ENCODE peak calls at places on chromosomes 13 and 19, in four cellular contexts. One of them, this sample, is unnamed.

GRCh38 chr13:38979891-38980627 is 10.6 kb downstream of the STOML3 start:
- ATAC-seq in GM12878: no peak
- ATAC-seq in A549: no peak
- ATAC-seq in upper lobe of left lung: peak; percentile 39
- ATAC-seq in this sample: peak; percentile 84

GRCh38 chr13:108383676-108384075 is 114.2 kb downstream of the TNFSF13B start:
- ATAC-seq in upper lobe of left lung: no peak
- ATAC-seq in GM12878: no peak
- ATAC-seq in A549: no peak
- ATAC-seq in this sample: no peak

GRCh38 chr19:38718747-38719543 is 25.3 kb downstream of the CAPN12 start:
- ATAC-seq in upper lobe of left lung: peak; percentile 21
- ATAC-seq in A549: peak; percentile 52
- ATAC-seq in GM12878: no peak
- ATAC-seq in this sample: peak; percentile 60

GRCh38 chr13:96119921-96120320 is 30.0 kb downstream of the HS6ST3 start:
- ATAC-seq in A549: no peak
- ATAC-seq in upper lobe of left lung: no peak
- ATAC-seq in GM12878: no peak
- ATAC-seq in this sample: no peak

GRCh38 chr19:35038623-35039512 is 2.7 kb upstream of the HPN start:
- ATAC-seq in upper lobe of left lung: peak; percentile 11
- ATAC-seq in GM12878: peak; percentile 24
- ATAC-seq in A549: no peak
- ATAC-seq in this sample: no peak

GRCh38 chr13:71587778-71588177 is 279.2 kb downstream of the DACH1 start:
- ATAC-seq in upper lobe of left lung: no peak
- ATAC-seq in A549: no peak
- ATAC-seq in GM12878: no peak
- ATAC-seq in this sample: no peak

GRCh38 chr13:101757446-101758039 is 305.1 kb downstream of the ITGBL1 start:
- ATAC-seq in GM12878: peak; percentile 94
- ATAC-seq in A549: peak; percentile 82
- ATAC-seq in upper lobe of left lung: peak; percentile 69
- ATAC-seq in this sample: peak; percentile 62

GRCh38 chr13:51518847-51519246 is 65.4 kb upstream of the WDFY2 start:
- ATAC-seq in A549: peak; percentile 15
- ATAC-seq in GM12878: peak; percentile 23
- ATAC-seq in upper lobe of left lung: peak; percentile 56
- ATAC-seq in this sample: no peak

GRCh38 chr13:50575138-50575537 is 268.4 kb downstream of the DLEU7 start:
- ATAC-seq in A549: no peak
- ATAC-seq in upper lobe of left lung: no peak
- ATAC-seq in GM12878: no peak
- ATAC-seq in this sample: no peak

GRCh38 chr19:46637224-46637623 is 1.2 kb upstream of the GNG8 start:
- ATAC-seq in A549: no peak
- ATAC-seq in GM12878: no peak
- ATAC-seq in upper lobe of left lung: no peak
- ATAC-seq in this sample: no peak

GRCh38 chr13:33639158-33639557 is 178.8 kb upstream of the RFC3 start:
- ATAC-seq in A549: no peak
- ATAC-seq in upper lobe of left lung: peak; percentile 64
- ATAC-seq in GM12878: no peak
- ATAC-seq in this sample: peak; percentile 69

GRCh38 chr13:28679628-28680027 is 20.7 kb downstream of the POMP start:
- ATAC-seq in A549: peak; percentile 73
- ATAC-seq in upper lobe of left lung: no peak
- ATAC-seq in GM12878: peak; percentile 53
- ATAC-seq in this sample: no peak

GRCh38 chr13:113941571-113942191 is 32.2 kb downstream of the C13orf46 start:
- ATAC-seq in GM12878: no peak
- ATAC-seq in A549: no peak
- ATAC-seq in upper lobe of left lung: no peak
- ATAC-seq in this sample: no peak

GRCh38 chr13:44393391-44393790 is 19.8 kb downstream of the SERP2 start:
- ATAC-seq in A549: no peak
- ATAC-seq in GM12878: no peak
- ATAC-seq in upper lobe of left lung: no peak
- ATAC-seq in this sample: no peak

GRCh38 chr19:50933640-50934039 is 19.2 kb downstream of the KLK5 start:
- ATAC-seq in A549: peak; percentile 61
- ATAC-seq in GM12878: no peak
- ATAC-seq in upper lobe of left lung: no peak
- ATAC-seq in this sample: no peak

GRCh38 chr19:35717665-35718344 is at the start of gene KMT2B:
- ATAC-seq in A549: no peak
- ATAC-seq in GM12878: peak; percentile 58
- ATAC-seq in upper lobe of left lung: peak; percentile 84
- ATAC-seq in this sample: peak; percentile 86

GRCh38 chr13:113343692-113343968 is 20.3 kb downstream of the GRTP1 start:
- ATAC-seq in A549: no peak
- ATAC-seq in GM12878: no peak
- ATAC-seq in upper lobe of left lung: no peak
- ATAC-seq in this sample: no peak

GRCh38 chr13:19910336-19911072 is 47.1 kb upstream of the ZMYM5 start:
- ATAC-seq in GM12878: no peak
- ATAC-seq in A549: peak; percentile 53
- ATAC-seq in upper lobe of left lung: no peak
- ATAC-seq in this sample: no peak

GRCh38 chr13:50957620-50958019 is 48.0 kb downstream of the RNASEH2B start:
- ATAC-seq in upper lobe of left lung: no peak
- ATAC-seq in GM12878: no peak
- ATAC-seq in A549: no peak
- ATAC-seq in this sample: no peak

GRCh38 chr13:112575680-112576079 is 12.3 kb downstream of the TUBGCP3 start:
- ATAC-seq in upper lobe of left lung: no peak
- ATAC-seq in A549: no peak
- ATAC-seq in GM12878: peak; percentile 47
- ATAC-seq in this sample: peak; percentile 86

GRCh38 chr19:4278926-4279529 is at the start of gene SHD:
- ATAC-seq in upper lobe of left lung: no peak
- ATAC-seq in GM12878: no peak
- ATAC-seq in A549: peak; percentile 36
- ATAC-seq in this sample: no peak

DNA sequence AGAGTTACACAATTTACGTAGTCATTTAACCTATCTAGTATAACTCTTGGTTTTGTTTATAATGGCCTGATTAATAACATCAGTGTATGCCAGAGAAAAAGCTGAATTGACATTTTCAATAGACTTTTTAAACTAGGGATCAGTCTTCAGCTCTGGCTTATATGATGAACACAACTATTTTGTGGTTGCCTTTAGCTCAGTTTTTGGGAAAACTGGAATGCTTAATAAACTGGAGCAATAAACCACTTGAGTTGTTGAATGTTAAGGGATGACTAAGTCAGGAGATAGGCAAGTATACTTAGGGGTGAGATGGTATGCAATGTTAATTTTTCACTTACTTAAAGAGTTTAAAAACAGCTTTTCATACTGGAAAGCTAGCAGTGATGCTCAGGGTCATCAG is 2.3 kb downstream of the NDFIP2 start:
- ATAC-seq in GM12878: no peak
- ATAC-seq in A549: no peak
- ATAC-seq in upper lobe of left lung: no peak
- ATAC-seq in this sample: no peak
- H3K4me3 ChIP-seq in GM12878: no peak overlapping the region
- H3K4me3 ChIP-seq in A549: no peak overlapping the region
- H3K4me3 ChIP-seq in upper lobe of left lung: no peak overlapping the region
- H3K4me3 ChIP-seq in this sample: no peak overlapping the region

GRCh38 chr13:45781553-45782326 is 69.8 kb downstream of the SIAH3 start:
- ATAC-seq in A549: no peak
- ATAC-seq in GM12878: no peak
- ATAC-seq in upper lobe of left lung: no peak
- ATAC-seq in this sample: no peak
- TF ChIP-seq EP300 in A549: no peak
- TF ChIP-seq EP300 in GM12878: no peak
- TF ChIP-seq EP300 in upper lobe of left lung: no peak
- TF ChIP-seq EP300 in this sample: no peak

GRCh38 chr19:1466018-1466460 is 13.0 kb downstream of the C19orf25 start:
- ATAC-seq in GM12878: no peak
- ATAC-seq in upper lobe of left lung: no peak
- ATAC-seq in A549: no peak
- ATAC-seq in this sample: no peak
- H3K4me1 ChIP-seq in GM12878: peaks cover 2% of the 10 kb centered on the region
- H3K4me1 ChIP-seq in upper lobe of left lung: peaks cover 50% of the 10 kb centered on the region
- H3K4me1 ChIP-seq in A549: peaks cover 7% of the 10 kb centered on the region
- H3K4me1 ChIP-seq in this sample: peaks cover 14% of the 10 kb centered on the region

DNA sequence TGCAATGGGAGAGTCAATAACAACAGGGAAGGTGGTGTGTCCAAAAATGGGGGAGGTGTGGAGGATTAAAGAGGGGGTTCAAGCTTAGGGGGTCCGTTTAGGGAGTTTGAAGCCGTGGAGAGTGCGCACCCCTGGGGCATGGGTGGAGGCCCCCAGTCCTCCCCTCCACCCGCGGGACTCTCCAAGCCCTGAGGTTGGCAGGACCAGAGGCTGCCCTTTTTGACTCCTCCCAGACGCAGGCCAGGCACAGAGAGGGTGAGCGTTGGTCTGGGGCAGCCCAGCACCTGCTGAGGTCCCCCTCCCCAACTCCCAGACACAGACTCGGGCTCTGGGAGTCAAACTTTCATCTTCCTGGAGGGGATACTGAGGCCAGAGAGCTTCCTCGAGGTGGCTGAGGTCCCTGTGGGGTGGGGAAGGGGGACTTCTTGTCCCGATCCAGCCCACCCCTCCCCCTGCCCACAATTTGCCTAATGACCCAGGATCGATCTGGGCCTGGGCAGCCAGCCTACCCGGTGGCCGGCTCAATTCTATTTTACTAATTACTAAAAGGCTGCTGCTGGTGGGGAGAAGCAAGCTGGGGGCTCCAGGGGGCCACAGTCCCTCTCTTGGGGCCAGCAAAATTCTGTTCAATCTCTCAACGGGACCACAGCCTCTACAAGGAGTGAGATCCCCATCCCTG is 2.8 kb upstream of the ONECUT3 start:
- ATAC-seq in GM12878: no peak
- ATAC-seq in A549: no peak
- ATAC-seq in upper lobe of left lung: no peak
- ATAC-seq in this sample: no peak
- H3K4me3 ChIP-seq in GM12878: no peak overlapping the region
- H3K4me3 ChIP-seq in A549: no peak overlapping the region
- H3K4me3 ChIP-seq in upper lobe of left lung: no peak overlapping the region
- H3K4me3 ChIP-seq in this sample: no peak overlapping the region

This sample was measured in gastroesophageal sphincter.